ENCODE peak calls at places on chromosomes 2 and 18, in eight cellular contexts. One of them, this sample, is unnamed.

GRCh38 chr18:13570216-13570615 is 156.1 kb downstream of the FAM210A start:
- DNase-seq in upper lobe of right lung: no peak
- DNase-seq in fibroblast of lung: no peak
- DNase-seq in A549: no peak
- DNase-seq in fibroblast of mammary gland: no peak
- DNase-seq in ascending aorta: no peak
- DNase-seq in CD4-positive, CD25-positive, alpha-beta regulatory T cell: no peak
- DNase-seq in AG04450: no peak
- DNase-seq in this sample: no peak

GRCh38 chr2:8319219-8319618 is 362.6 kb upstream of the ID2 start:
- DNase-seq in upper lobe of right lung: no peak
- DNase-seq in fibroblast of lung: no peak
- DNase-seq in A549: no peak
- DNase-seq in fibroblast of mammary gland: peak; percentile 57
- DNase-seq in ascending aorta: no peak
- DNase-seq in CD4-positive, CD25-positive, alpha-beta regulatory T cell: no peak
- DNase-seq in AG04450: no peak
- DNase-seq in this sample: no peak

GRCh38 chr2:69306612-69306896 is 80.5 kb downstream of the GFPT1 start:
- DNase-seq in upper lobe of right lung: peak; percentile 66
- DNase-seq in fibroblast of lung: no peak
- DNase-seq in A549: no peak
- DNase-seq in fibroblast of mammary gland: no peak
- DNase-seq in ascending aorta: no peak
- DNase-seq in CD4-positive, CD25-positive, alpha-beta regulatory T cell: no peak
- DNase-seq in AG04450: no peak
- DNase-seq in this sample: no peak

GRCh38 chr2:202184557-202184956 is 53.8 kb downstream of the SUMO1 start:
- DNase-seq in upper lobe of right lung: no peak
- DNase-seq in fibroblast of lung: no peak
- DNase-seq in A549: no peak
- DNase-seq in fibroblast of mammary gland: no peak
- DNase-seq in ascending aorta: no peak
- DNase-seq in CD4-positive, CD25-positive, alpha-beta regulatory T cell: no peak
- DNase-seq in AG04450: no peak
- DNase-seq in this sample: no peak

GRCh38 chr2:37224063-37224462 is 7.3 kb downstream of the CEBPZ start:
- DNase-seq in upper lobe of right lung: no peak
- DNase-seq in fibroblast of lung: no peak
- DNase-seq in A549: no peak
- DNase-seq in fibroblast of mammary gland: no peak
- DNase-seq in ascending aorta: no peak
- DNase-seq in CD4-positive, CD25-positive, alpha-beta regulatory T cell: no peak
- DNase-seq in AG04450: no peak
- DNase-seq in this sample: no peak

GRCh38 chr18:22286576-22286975 is 117.2 kb downstream of the GATA6 start:
- DNase-seq in upper lobe of right lung: peak; percentile 71
- DNase-seq in fibroblast of lung: no peak
- DNase-seq in A549: no peak
- DNase-seq in fibroblast of mammary gland: no peak
- DNase-seq in ascending aorta: no peak
- DNase-seq in CD4-positive, CD25-positive, alpha-beta regulatory T cell: no peak
- DNase-seq in AG04450: no peak
- DNase-seq in this sample: no peak

GRCh38 chr2:30225131-30225762 is 6.1 kb upstream of the LBH start:
- DNase-seq in upper lobe of right lung: no peak
- DNase-seq in fibroblast of lung: peak; percentile 72
- DNase-seq in A549: no peak
- DNase-seq in fibroblast of mammary gland: peak; percentile 58
- DNase-seq in ascending aorta: no peak
- DNase-seq in CD4-positive, CD25-positive, alpha-beta regulatory T cell: peak; percentile 43
- DNase-seq in AG04450: peak; percentile 56
- DNase-seq in this sample: peak; percentile 68

GRCh38 chr18:55338955-55339662 is 248.9 kb downstream of the TCF4 start:
- DNase-seq in upper lobe of right lung: no peak
- DNase-seq in fibroblast of lung: peak; percentile 44
- DNase-seq in A549: no peak
- DNase-seq in fibroblast of mammary gland: peak; percentile 53
- DNase-seq in ascending aorta: no peak
- DNase-seq in CD4-positive, CD25-positive, alpha-beta regulatory T cell: no peak
- DNase-seq in AG04450: no peak
- DNase-seq in this sample: no peak

GRCh38 chr18:58117685-58118403 is 73.8 kb downstream of the NEDD4L start:
- DNase-seq in upper lobe of right lung: peak; percentile 81
- DNase-seq in fibroblast of lung: peak; percentile 99
- DNase-seq in A549: peak; percentile 69
- DNase-seq in fibroblast of mammary gland: peak; percentile 94
- DNase-seq in ascending aorta: no peak
- DNase-seq in CD4-positive, CD25-positive, alpha-beta regulatory T cell: no peak
- DNase-seq in AG04450: peak; percentile 84
- DNase-seq in this sample: no peak

GRCh38 chr2:53422979-53423378 is 344.6 kb upstream of the CHAC2 start:
- DNase-seq in upper lobe of right lung: no peak
- DNase-seq in fibroblast of lung: peak; percentile 78
- DNase-seq in A549: no peak
- DNase-seq in fibroblast of mammary gland: peak; percentile 56
- DNase-seq in ascending aorta: no peak
- DNase-seq in CD4-positive, CD25-positive, alpha-beta regulatory T cell: no peak
- DNase-seq in AG04450: no peak
- DNase-seq in this sample: peak; percentile 56

GRCh38 chr2:219954331-219954730 is 326.9 kb downstream of the SLC4A3 start:
- DNase-seq in upper lobe of right lung: no peak
- DNase-seq in fibroblast of lung: peak; percentile 48
- DNase-seq in A549: no peak
- DNase-seq in fibroblast of mammary gland: peak; percentile 45
- DNase-seq in ascending aorta: no peak
- DNase-seq in CD4-positive, CD25-positive, alpha-beta regulatory T cell: no peak
- DNase-seq in AG04450: no peak
- DNase-seq in this sample: no peak

GRCh38 chr2:158894572-158894971 is 73.9 kb upstream of the TANC1 start:
- DNase-seq in upper lobe of right lung: no peak
- DNase-seq in fibroblast of lung: no peak
- DNase-seq in A549: no peak
- DNase-seq in fibroblast of mammary gland: no peak
- DNase-seq in ascending aorta: no peak
- DNase-seq in CD4-positive, CD25-positive, alpha-beta regulatory T cell: no peak
- DNase-seq in AG04450: no peak
- DNase-seq in this sample: no peak

GRCh38 chr2:158890296-158890905 is 78.0 kb upstream of the TANC1 start:
- DNase-seq in upper lobe of right lung: no peak
- DNase-seq in fibroblast of lung: no peak
- DNase-seq in A549: no peak
- DNase-seq in fibroblast of mammary gland: no peak
- DNase-seq in ascending aorta: no peak
- DNase-seq in CD4-positive, CD25-positive, alpha-beta regulatory T cell: no peak
- DNase-seq in AG04450: no peak
- DNase-seq in this sample: no peak

GRCh38 chr2:158893474-158893873 is 75.0 kb upstream of the TANC1 start:
- DNase-seq in upper lobe of right lung: no peak
- DNase-seq in fibroblast of lung: no peak
- DNase-seq in A549: no peak
- DNase-seq in fibroblast of mammary gland: no peak
- DNase-seq in ascending aorta: no peak
- DNase-seq in CD4-positive, CD25-positive, alpha-beta regulatory T cell: no peak
- DNase-seq in AG04450: no peak
- DNase-seq in this sample: no peak

GRCh38 chr2:158894078-158894477 is 74.4 kb upstream of the TANC1 start:
- DNase-seq in upper lobe of right lung: no peak
- DNase-seq in fibroblast of lung: no peak
- DNase-seq in A549: no peak
- DNase-seq in fibroblast of mammary gland: peak; percentile 78
- DNase-seq in ascending aorta: no peak
- DNase-seq in CD4-positive, CD25-positive, alpha-beta regulatory T cell: no peak
- DNase-seq in AG04450: peak; percentile 11
- DNase-seq in this sample: no peak

DNA sequence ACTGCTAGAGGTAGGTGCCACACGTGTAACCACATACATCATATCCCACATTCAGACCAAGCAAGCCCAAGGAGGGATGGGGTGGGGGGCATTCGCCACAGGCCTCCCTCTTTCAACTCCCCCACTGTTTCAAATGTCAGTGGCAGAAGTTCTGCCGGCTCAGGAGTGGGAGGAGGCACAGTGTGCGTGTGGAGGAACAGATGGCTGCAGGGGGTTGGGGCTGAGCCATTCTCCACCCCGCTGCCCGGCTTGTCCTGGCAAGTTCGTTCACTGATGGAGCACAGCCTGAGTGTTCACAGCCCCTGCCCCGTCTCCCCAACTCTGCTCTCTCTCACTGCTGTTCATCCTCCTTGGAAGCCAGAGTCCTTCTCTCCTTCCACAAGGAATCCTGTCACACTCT is 75.4 kb upstream of the TANC1 start:
- DNase-seq in upper lobe of right lung: no peak
- DNase-seq in fibroblast of lung: peak; percentile 44
- DNase-seq in A549: no peak
- DNase-seq in fibroblast of mammary gland: peak; percentile 31
- DNase-seq in ascending aorta: no peak
- DNase-seq in CD4-positive, CD25-positive, alpha-beta regulatory T cell: no peak
- DNase-seq in AG04450: peak; percentile 38
- DNase-seq in this sample: no peak
- H3K4me3 ChIP-seq in upper lobe of right lung: no peak overlapping the region
- H3K4me3 ChIP-seq in fibroblast of lung: no peak overlapping the region
- H3K4me3 ChIP-seq in A549: no peak overlapping the region
- H3K4me3 ChIP-seq in fibroblast of mammary gland: no peak overlapping the region
- H3K4me3 ChIP-seq in ascending aorta: no peak overlapping the region
- H3K4me3 ChIP-seq in CD4-positive, CD25-positive, alpha-beta regulatory T cell: no peak overlapping the region
- H3K4me3 ChIP-seq in AG04450: no peak overlapping the region
- H3K4me3 ChIP-seq in this sample: no peak overlapping the region

GRCh38 chr2:234022424-234022823 is 28.1 kb upstream of the SPP2 start:
- DNase-seq in upper lobe of right lung: no peak
- DNase-seq in fibroblast of lung: no peak
- DNase-seq in A549: no peak
- DNase-seq in fibroblast of mammary gland: no peak
- DNase-seq in ascending aorta: no peak
- DNase-seq in CD4-positive, CD25-positive, alpha-beta regulatory T cell: no peak
- DNase-seq in AG04450: no peak
- DNase-seq in this sample: no peak
- H3K4me3 ChIP-seq in upper lobe of right lung: no peak overlapping the region
- H3K4me3 ChIP-seq in fibroblast of lung: no peak overlapping the region
- H3K4me3 ChIP-seq in A549: no peak overlapping the region
- H3K4me3 ChIP-seq in fibroblast of mammary gland: no peak overlapping the region
- H3K4me3 ChIP-seq in ascending aorta: no peak overlapping the region
- H3K4me3 ChIP-seq in CD4-positive, CD25-positive, alpha-beta regulatory T cell: no peak overlapping the region
- H3K4me3 ChIP-seq in AG04450: no peak overlapping the region
- H3K4me3 ChIP-seq in this sample: no peak overlapping the region

GRCh38 chr18:11246883-11247282 is 97.5 kb upstream of the PIEZO2 start:
- DNase-seq in upper lobe of right lung: no peak
- DNase-seq in fibroblast of lung: no peak
- DNase-seq in A549: no peak
- DNase-seq in fibroblast of mammary gland: peak; percentile 88
- DNase-seq in ascending aorta: no peak
- DNase-seq in CD4-positive, CD25-positive, alpha-beta regulatory T cell: no peak
- DNase-seq in AG04450: no peak
- DNase-seq in this sample: no peak
- H3K4me3 ChIP-seq in upper lobe of right lung: no peak overlapping the region
- H3K4me3 ChIP-seq in fibroblast of lung: no peak overlapping the region
- H3K4me3 ChIP-seq in A549: no peak overlapping the region
- H3K4me3 ChIP-seq in fibroblast of mammary gland: no peak overlapping the region
- H3K4me3 ChIP-seq in ascending aorta: no peak overlapping the region
- H3K4me3 ChIP-seq in CD4-positive, CD25-positive, alpha-beta regulatory T cell: no peak overlapping the region
- H3K4me3 ChIP-seq in AG04450: no peak overlapping the region
- H3K4me3 ChIP-seq in this sample: no peak overlapping the region

GRCh38 chr2:3522851-3523481 is 3.6 kb upstream of the ADI1 start:
- DNase-seq in upper lobe of right lung: no peak
- DNase-seq in fibroblast of lung: peak; percentile 65
- DNase-seq in A549: no peak
- DNase-seq in fibroblast of mammary gland: peak; percentile 55
- DNase-seq in ascending aorta: no peak
- DNase-seq in CD4-positive, CD25-positive, alpha-beta regulatory T cell: no peak
- DNase-seq in AG04450: no peak
- DNase-seq in this sample: no peak
- H3K4me3 ChIP-seq in upper lobe of right lung: no peak overlapping the region
- H3K4me3 ChIP-seq in fibroblast of lung: peak overlapping the region; percentile 27
- H3K4me3 ChIP-seq in A549: no peak overlapping the region
- H3K4me3 ChIP-seq in fibroblast of mammary gland: no peak overlapping the region
- H3K4me3 ChIP-seq in ascending aorta: no peak overlapping the region
- H3K4me3 ChIP-seq in CD4-positive, CD25-positive, alpha-beta regulatory T cell: no peak overlapping the region
- H3K4me3 ChIP-seq in AG04450: peak overlapping the region; percentile 14
- H3K4me3 ChIP-seq in this sample: no peak overlapping the region

GRCh38 chr2:216644846-216645635 is 11.8 kb downstream of the IGFBP2 start:
- DNase-seq in upper lobe of right lung: no peak
- DNase-seq in fibroblast of lung: no peak
- DNase-seq in A549: no peak
- DNase-seq in fibroblast of mammary gland: no peak
- DNase-seq in ascending aorta: no peak
- DNase-seq in CD4-positive, CD25-positive, alpha-beta regulatory T cell: no peak
- DNase-seq in AG04450: no peak
- DNase-seq in this sample: peak; percentile 65

GRCh38 chr2:216648105-216648504 is 14.9 kb downstream of the IGFBP2 start:
- DNase-seq in upper lobe of right lung: no peak
- DNase-seq in fibroblast of lung: peak; percentile 35
- DNase-seq in A549: no peak
- DNase-seq in fibroblast of mammary gland: peak; percentile 91
- DNase-seq in ascending aorta: no peak
- DNase-seq in CD4-positive, CD25-positive, alpha-beta regulatory T cell: no peak
- DNase-seq in AG04450: no peak
- DNase-seq in this sample: no peak

GRCh38 chr2:216645636-216645950 is 12.4 kb downstream of the IGFBP2 start:
- DNase-seq in upper lobe of right lung: no peak
- DNase-seq in fibroblast of lung: no peak
- DNase-seq in A549: no peak
- DNase-seq in fibroblast of mammary gland: no peak
- DNase-seq in ascending aorta: no peak
- DNase-seq in CD4-positive, CD25-positive, alpha-beta regulatory T cell: no peak
- DNase-seq in AG04450: no peak
- DNase-seq in this sample: no peak

GRCh38 chr2:216646116-216646515 is 12.9 kb downstream of the IGFBP2 start:
- DNase-seq in upper lobe of right lung: no peak
- DNase-seq in fibroblast of lung: no peak
- DNase-seq in A549: no peak
- DNase-seq in fibroblast of mammary gland: no peak
- DNase-seq in ascending aorta: no peak
- DNase-seq in CD4-positive, CD25-positive, alpha-beta regulatory T cell: no peak
- DNase-seq in AG04450: no peak
- DNase-seq in this sample: no peak

GRCh38 chr2:216643986-216644662 is 10.9 kb downstream of the IGFBP2 start:
- DNase-seq in upper lobe of right lung: no peak
- DNase-seq in fibroblast of lung: no peak
- DNase-seq in A549: no peak
- DNase-seq in fibroblast of mammary gland: no peak
- DNase-seq in ascending aorta: no peak
- DNase-seq in CD4-positive, CD25-positive, alpha-beta regulatory T cell: no peak
- DNase-seq in AG04450: no peak
- DNase-seq in this sample: peak; percentile 33
- H3K4me3 ChIP-seq in upper lobe of right lung: no peak overlapping the region
- H3K4me3 ChIP-seq in fibroblast of lung: no peak overlapping the region
- H3K4me3 ChIP-seq in A549: no peak overlapping the region
- H3K4me3 ChIP-seq in fibroblast of mammary gland: no peak overlapping the region
- H3K4me3 ChIP-seq in ascending aorta: no peak overlapping the region
- H3K4me3 ChIP-seq in CD4-positive, CD25-positive, alpha-beta regulatory T cell: no peak overlapping the region
- H3K4me3 ChIP-seq in AG04450: no peak overlapping the region
- H3K4me3 ChIP-seq in this sample: no peak overlapping the region

GRCh38 chr2:24317491-24317920 is 42.8 kb downstream of the ITSN2 start:
- DNase-seq in upper lobe of right lung: no peak
- DNase-seq in fibroblast of lung: peak; percentile 12
- DNase-seq in A549: no peak
- DNase-seq in fibroblast of mammary gland: no peak
- DNase-seq in ascending aorta: no peak
- DNase-seq in CD4-positive, CD25-positive, alpha-beta regulatory T cell: no peak
- DNase-seq in AG04450: no peak
- DNase-seq in this sample: no peak

GRCh38 chr2:24313744-24314632 is 46.3 kb downstream of the ITSN2 start:
- DNase-seq in upper lobe of right lung: no peak
- DNase-seq in fibroblast of lung: no peak
- DNase-seq in A549: no peak
- DNase-seq in fibroblast of mammary gland: peak; percentile 48
- DNase-seq in ascending aorta: no peak
- DNase-seq in CD4-positive, CD25-positive, alpha-beta regulatory T cell: no peak
- DNase-seq in AG04450: no peak
- DNase-seq in this sample: no peak

GRCh38 chr2:24315669-24316068 is 44.7 kb downstream of the ITSN2 start:
- DNase-seq in upper lobe of right lung: no peak
- DNase-seq in fibroblast of lung: no peak
- DNase-seq in A549: no peak
- DNase-seq in fibroblast of mammary gland: no peak
- DNase-seq in ascending aorta: no peak
- DNase-seq in CD4-positive, CD25-positive, alpha-beta regulatory T cell: no peak
- DNase-seq in AG04450: no peak
- DNase-seq in this sample: no peak
- H3K4me3 ChIP-seq in upper lobe of right lung: no peak overlapping the region
- H3K4me3 ChIP-seq in fibroblast of lung: no peak overlapping the region
- H3K4me3 ChIP-seq in A549: no peak overlapping the region
- H3K4me3 ChIP-seq in fibroblast of mammary gland: no peak overlapping the region
- H3K4me3 ChIP-seq in ascending aorta: no peak overlapping the region
- H3K4me3 ChIP-seq in CD4-positive, CD25-positive, alpha-beta regulatory T cell: no peak overlapping the region
- H3K4me3 ChIP-seq in AG04450: no peak overlapping the region
- H3K4me3 ChIP-seq in this sample: no peak overlapping the region